ENCODE peak calls at places on chromosomes 3 and 15, in five cellular contexts. One of them, this sample, is unnamed.

GRCh38 chr15:44009056-44009455 is 182.3 kb downstream of the WDR76 start:
- DNase-seq in choroid plexus epithelial cell: peak; percentile 29
- DNase-seq in body of pancreas: no peak
- DNase-seq in ascending aorta: no peak
- DNase-seq in heart left ventricle: no peak
- DNase-seq in this sample: no peak

GRCh38 chr15:43518073-43518761 is 809 bp downstream of the MAP1A start:
- DNase-seq in heart left ventricle: no peak
- DNase-seq in body of pancreas: no peak
- DNase-seq in ascending aorta: no peak
- DNase-seq in choroid plexus epithelial cell: peak; percentile 43
- DNase-seq in this sample: no peak

GRCh38 chr3:169234595-169234994 is 428.9 kb downstream of the MECOM start:
- DNase-seq in ascending aorta: no peak
- DNase-seq in body of pancreas: no peak
- DNase-seq in heart left ventricle: no peak
- DNase-seq in choroid plexus epithelial cell: no peak
- DNase-seq in this sample: no peak

GRCh38 chr3:133413166-133414020 is 13.5 kb downstream of the BFSP2 start:
- DNase-seq in body of pancreas: peak; percentile 22
- DNase-seq in choroid plexus epithelial cell: peak; percentile 61
- DNase-seq in ascending aorta: no peak
- DNase-seq in heart left ventricle: no peak
- DNase-seq in this sample: no peak

GRCh38 chr3:119619094-119619493 is 21.4 kb downstream of the PLA1A start:
- DNase-seq in choroid plexus epithelial cell: no peak
- DNase-seq in heart left ventricle: no peak
- DNase-seq in body of pancreas: no peak
- DNase-seq in ascending aorta: no peak
- DNase-seq in this sample: peak; percentile 74

GRCh38 chr3:169264711-169265110 is 398.8 kb downstream of the MECOM start:
- DNase-seq in ascending aorta: no peak
- DNase-seq in heart left ventricle: peak; percentile 48
- DNase-seq in choroid plexus epithelial cell: peak; percentile 58
- DNase-seq in body of pancreas: peak; percentile 73
- DNase-seq in this sample: peak; percentile 80

GRCh38 chr15:45150997-45151396 is 21.2 kb downstream of the DUOX1 start:
- DNase-seq in choroid plexus epithelial cell: no peak
- DNase-seq in body of pancreas: no peak
- DNase-seq in heart left ventricle: no peak
- DNase-seq in ascending aorta: no peak
- DNase-seq in this sample: no peak

GRCh38 chr3:42012935-42013651 is 51.2 kb upstream of the ULK4 start:
- DNase-seq in body of pancreas: peak; percentile 69
- DNase-seq in heart left ventricle: peak; percentile 79
- DNase-seq in ascending aorta: peak; percentile 83
- DNase-seq in choroid plexus epithelial cell: peak; percentile 65
- DNase-seq in this sample: no peak

GRCh38 chr3:168620854-168621253 is 525.1 kb upstream of the GOLIM4 start:
- DNase-seq in body of pancreas: peak; percentile 46
- DNase-seq in ascending aorta: no peak
- DNase-seq in choroid plexus epithelial cell: peak; percentile 22
- DNase-seq in heart left ventricle: no peak
- DNase-seq in this sample: no peak

GRCh38 chr3:171416061-171416460 is 44.1 kb downstream of the TNIK start:
- DNase-seq in body of pancreas: no peak
- DNase-seq in ascending aorta: no peak
- DNase-seq in choroid plexus epithelial cell: peak; percentile 76
- DNase-seq in heart left ventricle: no peak
- DNase-seq in this sample: no peak

GRCh38 chr15:32718822-32719716 is 1.3 kb downstream of the GREM1 start:
- DNase-seq in body of pancreas: peak; percentile 29
- DNase-seq in ascending aorta: no peak
- DNase-seq in heart left ventricle: no peak
- DNase-seq in choroid plexus epithelial cell: peak; percentile 38
- DNase-seq in this sample: no peak

GRCh38 chr3:66478923-66479322 is 21.9 kb downstream of the LRIG1 start:
- DNase-seq in body of pancreas: no peak
- DNase-seq in ascending aorta: no peak
- DNase-seq in choroid plexus epithelial cell: no peak
- DNase-seq in heart left ventricle: no peak
- DNase-seq in this sample: no peak

GRCh38 chr3:130956281-130956680 is 62.4 kb downstream of the ATP2C1 start:
- DNase-seq in ascending aorta: no peak
- DNase-seq in heart left ventricle: no peak
- DNase-seq in body of pancreas: no peak
- DNase-seq in choroid plexus epithelial cell: no peak
- DNase-seq in this sample: no peak

GRCh38 chr3:115834068-115834467 is 210.8 kb downstream of the GAP43 start:
- DNase-seq in heart left ventricle: no peak
- DNase-seq in body of pancreas: no peak
- DNase-seq in ascending aorta: no peak
- DNase-seq in choroid plexus epithelial cell: peak; percentile 92
- DNase-seq in this sample: no peak

GRCh38 chr3:53092942-53093341 is 37.3 kb downstream of the RFT1 start:
- DNase-seq in heart left ventricle: no peak
- DNase-seq in choroid plexus epithelial cell: peak; percentile 75
- DNase-seq in body of pancreas: peak; percentile 23
- DNase-seq in ascending aorta: no peak
- DNase-seq in this sample: no peak

GRCh38 chr15:85764304-85764633 is 30.5 kb downstream of the KLHL25 start:
- DNase-seq in choroid plexus epithelial cell: no peak
- DNase-seq in body of pancreas: no peak
- DNase-seq in ascending aorta: no peak
- DNase-seq in heart left ventricle: no peak
- DNase-seq in this sample: no peak

GRCh38 chr15:88241461-88241860 is 15.1 kb downstream of the NTRK3 start:
- DNase-seq in choroid plexus epithelial cell: no peak
- DNase-seq in heart left ventricle: no peak
- DNase-seq in body of pancreas: no peak
- DNase-seq in ascending aorta: no peak
- DNase-seq in this sample: no peak

GRCh38 chr3:71978150-71978721 is 193.3 kb upstream of the PROK2 start:
- DNase-seq in heart left ventricle: no peak
- DNase-seq in body of pancreas: no peak
- DNase-seq in choroid plexus epithelial cell: no peak
- DNase-seq in ascending aorta: no peak
- DNase-seq in this sample: no peak

GRCh38 chr15:99135194-99135593 is 30.3 kb downstream of the SYNM start:
- DNase-seq in ascending aorta: no peak
- DNase-seq in choroid plexus epithelial cell: peak; percentile 32
- DNase-seq in body of pancreas: no peak
- DNase-seq in heart left ventricle: no peak
- DNase-seq in this sample: no peak

GRCh38 chr15:69573815-69574472 is 121.3 kb downstream of the RPLP1 start:
- DNase-seq in body of pancreas: no peak
- DNase-seq in heart left ventricle: no peak
- DNase-seq in choroid plexus epithelial cell: peak; percentile 74
- DNase-seq in ascending aorta: no peak
- DNase-seq in this sample: peak; percentile 42

GRCh38 chr3:177035678-177036077 is 161.6 kb downstream of the TBL1XR1 start:
- DNase-seq in heart left ventricle: no peak
- DNase-seq in ascending aorta: no peak
- DNase-seq in choroid plexus epithelial cell: no peak
- DNase-seq in body of pancreas: no peak
- DNase-seq in this sample: no peak

GRCh38 chr3:120850326-120851295 is 57.4 kb upstream of the STXBP5L start:
- DNase-seq in heart left ventricle: no peak
- DNase-seq in choroid plexus epithelial cell: no peak
- DNase-seq in ascending aorta: no peak
- DNase-seq in body of pancreas: no peak
- DNase-seq in this sample: no peak

GRCh38 chr3:46558184-46559029 is 7.7 kb downstream of the LRRC2 start:
- DNase-seq in body of pancreas: peak; percentile 96
- DNase-seq in ascending aorta: peak; percentile 68
- DNase-seq in heart left ventricle: peak; percentile 92
- DNase-seq in choroid plexus epithelial cell: peak; percentile 94
- DNase-seq in this sample: no peak

GRCh38 chr3:16203671-16204629 is 29.5 kb downstream of the GALNT15 start:
- DNase-seq in heart left ventricle: no peak
- DNase-seq in choroid plexus epithelial cell: no peak
- DNase-seq in body of pancreas: no peak
- DNase-seq in ascending aorta: no peak
- DNase-seq in this sample: peak; percentile 48

GRCh38 chr15:66071621-66072295 is 181.8 kb downstream of the MEGF11 start:
- DNase-seq in heart left ventricle: no peak
- DNase-seq in ascending aorta: peak; percentile 47
- DNase-seq in body of pancreas: no peak
- DNase-seq in choroid plexus epithelial cell: no peak
- DNase-seq in this sample: no peak

GRCh38 chr15:67090297-67091072 is 25.1 kb downstream of the SMAD3 start:
- DNase-seq in choroid plexus epithelial cell: no peak
- DNase-seq in heart left ventricle: no peak
- DNase-seq in ascending aorta: no peak
- DNase-seq in body of pancreas: no peak
- DNase-seq in this sample: no peak

GRCh38 chr15:67093146-67093874 is 27.9 kb downstream of the SMAD3 start:
- DNase-seq in ascending aorta: no peak
- DNase-seq in body of pancreas: peak; percentile 67
- DNase-seq in heart left ventricle: no peak
- DNase-seq in choroid plexus epithelial cell: no peak
- DNase-seq in this sample: no peak

GRCh38 chr15:67092726-67093125 is 27.3 kb downstream of the SMAD3 start:
- DNase-seq in body of pancreas: no peak
- DNase-seq in ascending aorta: no peak
- DNase-seq in heart left ventricle: no peak
- DNase-seq in choroid plexus epithelial cell: no peak
- DNase-seq in this sample: no peak

GRCh38 chr15:67091073-67091965 is 25.9 kb downstream of the SMAD3 start:
- DNase-seq in heart left ventricle: peak; percentile 93
- DNase-seq in ascending aorta: peak; percentile 78
- DNase-seq in body of pancreas: peak; percentile 80
- DNase-seq in choroid plexus epithelial cell: peak; percentile 90
- DNase-seq in this sample: peak; percentile 79

GRCh38 chr15:67091966-67092677 is 26.7 kb downstream of the SMAD3 start:
- DNase-seq in choroid plexus epithelial cell: no peak
- DNase-seq in ascending aorta: no peak
- DNase-seq in heart left ventricle: no peak
- DNase-seq in body of pancreas: no peak
- DNase-seq in this sample: no peak
- H3K4me3 ChIP-seq in choroid plexus epithelial cell: no peak overlapping the region
- H3K4me3 ChIP-seq in ascending aorta: no peak overlapping the region
- H3K4me3 ChIP-seq in heart left ventricle: no peak overlapping the region
- H3K4me3 ChIP-seq in body of pancreas: no peak overlapping the region
- H3K4me3 ChIP-seq in this sample: no peak overlapping the region

DNA sequence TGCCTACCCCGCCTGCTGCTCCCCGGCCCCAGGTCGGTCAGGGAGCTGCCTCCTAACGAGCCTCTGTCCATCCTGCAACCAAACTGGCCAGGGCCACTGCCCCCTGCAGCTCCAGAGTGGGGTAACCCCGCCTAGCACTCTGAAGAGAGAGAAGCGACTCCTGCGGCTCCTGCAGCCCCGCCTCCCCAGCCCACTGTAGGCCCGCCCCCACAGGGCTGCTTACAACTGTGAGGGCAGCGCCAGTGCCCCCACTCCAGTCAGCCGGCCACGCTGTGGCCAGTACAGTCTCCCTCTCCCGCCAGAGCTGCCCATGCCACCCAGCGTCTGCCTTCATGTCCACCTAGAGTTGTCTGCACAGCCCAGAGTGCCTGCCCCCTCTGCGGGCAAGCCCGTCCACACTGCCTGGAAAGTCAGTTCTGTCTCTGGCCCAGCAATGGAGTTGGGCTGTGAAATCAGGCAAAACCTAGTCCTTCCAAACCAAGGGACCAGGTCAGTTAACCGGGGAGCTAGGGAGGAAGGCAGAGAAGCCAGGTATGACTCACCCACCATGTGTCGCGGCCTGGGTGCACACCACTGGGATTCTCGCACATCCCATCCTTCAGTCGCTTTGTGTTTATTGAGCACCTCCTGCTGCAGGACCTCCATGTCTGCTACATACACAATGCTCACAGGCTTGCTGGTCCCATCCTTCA is 2.4 kb downstream of the UCN2 start:
- DNase-seq in heart left ventricle: peak; percentile 63
- DNase-seq in ascending aorta: peak; percentile 86
- DNase-seq in choroid plexus epithelial cell: peak; percentile 81
- DNase-seq in body of pancreas: peak; percentile 60
- DNase-seq in this sample: no peak
- TF ChIP-seq CTCF in heart left ventricle: no peak
- TF ChIP-seq CTCF in ascending aorta: peak; percentile 29
- TF ChIP-seq CTCF in choroid plexus epithelial cell: peak; percentile 53
- TF ChIP-seq CTCF in body of pancreas: no peak
- TF ChIP-seq CTCF in this sample: peak; percentile 43

GRCh38 chr15:72155021-72155621 is 36.9 kb downstream of the SENP8 start:
- DNase-seq in heart left ventricle: peak; percentile 91
- DNase-seq in choroid plexus epithelial cell: no peak
- DNase-seq in body of pancreas: peak; percentile 95
- DNase-seq in ascending aorta: peak; percentile 89
- DNase-seq in this sample: peak; percentile 61
- H3K4me3 ChIP-seq in heart left ventricle: peak overlapping the region; percentile 59
- H3K4me3 ChIP-seq in choroid plexus epithelial cell: no peak overlapping the region
- H3K4me3 ChIP-seq in body of pancreas: no peak overlapping the region
- H3K4me3 ChIP-seq in ascending aorta: peak overlapping the region; percentile 64
- H3K4me3 ChIP-seq in this sample: peak overlapping the region; percentile 56

GRCh38 chr3:40386213-40386612 is 771 bp upstream of the ENTPD3 start:
- DNase-seq in choroid plexus epithelial cell: no peak
- DNase-seq in ascending aorta: no peak
- DNase-seq in body of pancreas: no peak
- DNase-seq in heart left ventricle: no peak
- DNase-seq in this sample: no peak

GRCh38 chr3:40377822-40378221 is 9.2 kb upstream of the ENTPD3 start:
- DNase-seq in ascending aorta: no peak
- DNase-seq in choroid plexus epithelial cell: no peak
- DNase-seq in heart left ventricle: no peak
- DNase-seq in body of pancreas: no peak
- DNase-seq in this sample: no peak

GRCh38 chr3:40382617-40382979 is 4.4 kb upstream of the ENTPD3 start:
- DNase-seq in body of pancreas: no peak
- DNase-seq in choroid plexus epithelial cell: peak; percentile 11
- DNase-seq in heart left ventricle: no peak
- DNase-seq in ascending aorta: no peak
- DNase-seq in this sample: no peak

GRCh38 chr3:40379674-40380306 is 7.2 kb upstream of the ENTPD3 start:
- DNase-seq in heart left ventricle: no peak
- DNase-seq in ascending aorta: no peak
- DNase-seq in body of pancreas: no peak
- DNase-seq in choroid plexus epithelial cell: no peak
- DNase-seq in this sample: no peak

DNA sequence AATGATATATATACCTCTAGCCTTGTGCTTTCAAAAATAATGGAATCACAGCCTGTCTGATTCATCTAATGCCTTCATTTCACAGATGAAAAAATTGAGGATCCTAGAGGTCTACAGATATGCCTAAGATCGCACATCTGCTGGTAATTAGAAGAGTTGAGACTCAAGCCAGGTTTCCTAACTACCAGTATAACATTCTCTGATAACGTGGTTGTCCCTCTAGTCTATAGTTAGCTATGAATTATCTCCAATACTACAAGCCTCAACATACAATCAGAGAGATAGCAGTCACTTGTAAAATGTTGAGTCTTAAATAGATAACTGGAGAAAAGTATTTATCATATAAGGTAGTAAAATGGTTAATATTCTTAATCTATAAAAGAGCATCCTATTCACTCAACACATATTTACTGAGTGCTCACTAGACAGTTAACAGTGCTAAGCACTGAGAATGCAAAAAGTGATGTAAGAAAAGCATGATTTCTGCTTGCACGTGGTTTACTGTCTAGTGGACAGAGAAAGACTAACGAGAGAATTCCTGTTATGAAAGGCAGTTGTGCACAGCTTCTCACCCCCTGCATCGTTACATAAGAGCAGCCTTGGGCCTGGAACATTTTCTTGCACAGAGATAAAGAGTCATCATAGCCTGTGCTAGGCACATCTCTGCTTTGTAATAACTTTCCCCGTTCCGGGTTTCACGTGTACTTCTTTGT is 4.9 kb upstream of the ENTPD3 start:
- DNase-seq in heart left ventricle: no peak
- DNase-seq in choroid plexus epithelial cell: peak; percentile 66
- DNase-seq in ascending aorta: no peak
- DNase-seq in body of pancreas: no peak
- DNase-seq in this sample: no peak
- TF ChIP-seq CTCF in heart left ventricle: no peak
- TF ChIP-seq CTCF in choroid plexus epithelial cell: no peak
- TF ChIP-seq CTCF in ascending aorta: no peak
- TF ChIP-seq CTCF in body of pancreas: no peak
- TF ChIP-seq CTCF in this sample: no peak

This sample was measured in retinal pigment epithelial cell.